ENCODE peak calls at places on chromosomes 1 and 21, in ten cellular contexts. A, W, M, K, D, E, V, Y, X and R are unnamed samples.

GRCh38 chr1:3247521-3248031 is 178.6 kb downstream of the PRDM16 start:
- DNase-seq in A (peak), W (no peak), M (no peak), K (no peak), D (no peak), E (no peak), V (no peak), Y (no peak), X (no peak), R (no peak)

GRCh38 chr1:25932321-25932720 is 26.1 kb upstream of the STMN1 start:
- DNase-seq in A (no peak), W (no peak), M (no peak), K (no peak), D (no peak), E (no peak), V (no peak), Y (no peak), X (no peak), R (no peak)

GRCh38 chr1:31196685-31197084 is 43.0 kb downstream of the NKAIN1 start:
- DNase-seq in A (peak), W (no peak), M (no peak), K (no peak), D (peak), E (no peak), V (no peak), Y (no peak), X (peak), R (peak)

GRCh38 chr1:116164056-116164889 is 53.1 kb downstream of the MAB21L3 start:
- DNase-seq in A (peak), W (peak), M (no peak), K (no peak), D (no peak), E (peak), V (no peak), Y (no peak), X (no peak), R (no peak)

GRCh38 chr1:44249543-44249942 is 36.3 kb downstream of the DMAP1 start:
- DNase-seq in A (peak), W (peak), M (no peak), K (peak), D (peak), E (no peak), V (no peak), Y (no peak), X (no peak), R (peak)

GRCh38 chr1:12525311-12526181 is 92.5 kb downstream of the DHRS3 start:
- DNase-seq in A (peak), W (no peak), M (no peak), K (no peak), D (peak), E (peak), V (peak), Y (peak), X (no peak), R (peak)

GRCh38 chr1:23169727-23170335 is 1.2 kb upstream of the LUZP1 start:
- DNase-seq in A (peak), W (peak), M (no peak), K (peak), D (peak), E (peak), V (no peak), Y (peak), X (peak), R (peak)

GRCh38 chr1:182603646-182604127 is 502 bp downstream of the RGS16 start:
- DNase-seq in A (no peak), W (no peak), M (no peak), K (no peak), D (peak), E (no peak), V (no peak), Y (no peak), X (no peak), R (no peak)

GRCh38 chr21:36854391-36854790 is 112.1 kb downstream of the HLCS start:
- DNase-seq in A (peak), W (no peak), M (no peak), K (peak), D (peak), E (peak), V (no peak), Y (no peak), X (peak), R (peak)

GRCh38 chr1:222928212-222928611 is 113.4 kb downstream of the DISP1 start:
- DNase-seq in A (peak), W (peak), M (no peak), K (peak), D (peak), E (peak), V (peak), Y (peak), X (peak), R (peak)

GRCh38 chr1:15833842-15834405 is 13.6 kb upstream of the SPEN start:
- DNase-seq in A (no peak), W (no peak), M (no peak), K (no peak), D (no peak), E (no peak), V (no peak), Y (no peak), X (no peak), R (no peak)

GRCh38 chr1:89285715-89286380 is 13.2 kb upstream of the GBP5 start:
- DNase-seq in A (no peak), W (no peak), M (no peak), K (no peak), D (no peak), E (no peak), V (no peak), Y (no peak), X (no peak), R (no peak)

GRCh38 chr1:220786337-220787068 is at the start of gene MTARC1:
- DNase-seq in A (peak), W (peak), M (no peak), K (peak), D (peak), E (peak), V (peak), Y (peak), X (no peak), R (peak)

GRCh38 chr1:173255214-173255813 is 48.2 kb upstream of the TNFSF4 start:
- DNase-seq in A (peak), W (no peak), M (peak), K (peak), D (peak), E (peak), V (no peak), Y (no peak), X (peak), R (peak)

GRCh38 chr1:9291914-9292360 is 757 bp upstream of the SPSB1 start:
- DNase-seq in A (peak), W (peak), M (no peak), K (peak), D (peak), E (peak), V (peak), Y (no peak), X (peak), R (peak)

GRCh38 chr1:208997726-208998312 is 585.7 kb upstream of the CAMK1G start:
- DNase-seq in A (peak), W (no peak), M (no peak), K (no peak), D (peak), E (no peak), V (no peak), Y (no peak), X (no peak), R (peak)

GRCh38 chr1:51624851-51625250 is 8.0 kb downstream of the OSBPL9 start:
- DNase-seq in A (no peak), W (no peak), M (no peak), K (no peak), D (no peak), E (no peak), V (no peak), Y (no peak), X (peak), R (no peak)

GRCh38 chr1:61452354-61452990 is 272.5 kb downstream of the TM2D1 start:
- DNase-seq in A (no peak), W (no peak), M (no peak), K (no peak), D (no peak), E (no peak), V (no peak), Y (no peak), X (peak), R (no peak)

GRCh38 chr1:16199157-16199501 is 13.3 kb downstream of the ARHGEF19 start:
- DNase-seq in A (no peak), W (no peak), M (no peak), K (no peak), D (no peak), E (no peak), V (no peak), Y (no peak), X (no peak), R (no peak)

GRCh38 chr1:162384116-162384515 is 2.6 kb downstream of the C1orf226 start:
- DNase-seq in A (no peak), W (no peak), M (no peak), K (no peak), D (no peak), E (no peak), V (no peak), Y (no peak), X (no peak), R (no peak)

GRCh38 chr1:2611621-2612437 is 21.0 kb downstream of the MMEL1 start:
- DNase-seq in A (no peak), W (no peak), M (no peak), K (no peak), D (no peak), E (no peak), V (no peak), Y (peak), X (no peak), R (no peak)

GRCh38 chr1:98468111-98468717 is 193.3 kb upstream of the SNX7 start:
- DNase-seq in A (peak), W (no peak), M (peak), K (peak), D (peak), E (no peak), V (no peak), Y (no peak), X (peak), R (peak)

GRCh38 chr1:76176020-76176419 is 101.5 kb downstream of the ST6GALNAC3 start:
- DNase-seq in A (no peak), W (no peak), M (no peak), K (no peak), D (no peak), E (no peak), V (no peak), Y (no peak), X (no peak), R (no peak)

GRCh38 chr1:40898434-40898900 is 36.3 kb upstream of the CITED4 start:
- DNase-seq in A (peak), W (no peak), M (no peak), K (no peak), D (no peak), E (no peak), V (peak), Y (peak), X (peak), R (peak)

GRCh38 chr1:79323240-79324025 is 316.9 kb upstream of the ADGRL4 start:
- DNase-seq in A (peak), W (no peak), M (peak), K (no peak), D (peak), E (no peak), V (no peak), Y (no peak), X (peak), R (peak)

DNA sequence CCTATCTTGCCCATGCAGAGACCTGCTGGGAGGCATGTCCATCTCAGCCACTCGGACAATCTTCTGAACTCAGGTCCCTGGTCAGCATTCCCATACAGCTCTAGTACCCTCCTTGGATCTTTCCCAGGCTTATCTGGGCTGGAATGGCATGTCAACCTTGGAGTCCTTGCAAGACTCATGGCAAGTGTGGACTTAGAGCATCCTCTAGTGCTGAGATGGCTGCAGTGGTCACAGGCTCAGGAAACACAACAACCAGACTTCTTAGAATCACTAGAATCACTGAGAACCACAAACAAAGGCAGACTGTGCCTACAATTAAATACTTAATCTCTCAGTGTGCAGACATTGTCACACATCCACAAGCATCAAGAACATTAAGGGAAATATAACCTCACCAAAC is 73.1 kb upstream of the TSHB start:
- DNase-seq in A (no peak), W (no peak), M (no peak), K (no peak), D (peak), E (no peak), V (no peak), Y (no peak), X (no peak), R (peak)
- TF ChIP-seq CTCF in A (no peak), W (no peak), M (peak), K (peak), D (peak), E (no peak), V (no peak), Y (no peak), X (peak), R (peak)

GRCh38 chr1:156465747-156466365 is 34.7 kb downstream of the MEF2D start:
- DNase-seq in A (peak), W (no peak), M (no peak), K (no peak), D (no peak), E (no peak), V (no peak), Y (no peak), X (no peak), R (peak)
- TF ChIP-seq CTCF in A (peak), W (peak), M (peak), K (peak), D (no peak), E (no peak), V (no peak), Y (no peak), X (peak), R (peak)

DNA sequence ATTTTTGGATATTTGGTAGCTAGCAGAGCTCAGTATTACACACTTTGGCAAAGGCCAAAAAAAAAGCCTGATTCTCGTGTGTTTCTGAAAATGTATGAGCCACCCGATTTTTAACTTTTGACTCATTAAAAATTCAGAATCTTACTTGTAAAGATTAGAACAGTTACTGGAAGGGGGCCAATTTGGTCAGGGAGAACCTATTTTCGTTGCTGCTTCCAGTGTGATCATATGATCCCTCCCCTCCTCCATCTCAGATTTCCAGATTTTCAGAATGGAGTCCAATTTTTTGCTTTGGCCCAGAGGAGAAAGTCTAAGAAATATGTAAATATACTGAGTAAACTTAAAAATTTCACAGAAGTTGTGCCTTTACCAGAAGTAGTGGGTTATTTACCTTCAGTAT is 3.2 kb upstream of the OR2AK2 start:
- DNase-seq in A (no peak), W (no peak), M (no peak), K (no peak), D (no peak), E (no peak), V (no peak), Y (no peak), X (no peak), R (no peak)
- TF ChIP-seq CTCF in A (no peak), W (no peak), M (no peak), K (no peak), D (no peak), E (no peak), V (no peak), Y (no peak), X (no peak), R (no peak)

GRCh38 chr1:112296908-112297307 is 99.1 kb upstream of the CTTNBP2NL start:
- DNase-seq in A (no peak), W (no peak), M (peak), K (no peak), D (no peak), E (no peak), V (no peak), Y (no peak), X (peak), R (no peak)

GRCh38 chr1:112297536-112297935 is 98.5 kb upstream of the CTTNBP2NL start:
- DNase-seq in A (no peak), W (no peak), M (no peak), K (no peak), D (no peak), E (no peak), V (no peak), Y (no peak), X (peak), R (peak)

GRCh38 chr1:112304151-112304550 is 91.9 kb upstream of the CTTNBP2NL start:
- DNase-seq in A (no peak), W (no peak), M (no peak), K (no peak), D (no peak), E (no peak), V (no peak), Y (no peak), X (no peak), R (no peak)

DNA sequence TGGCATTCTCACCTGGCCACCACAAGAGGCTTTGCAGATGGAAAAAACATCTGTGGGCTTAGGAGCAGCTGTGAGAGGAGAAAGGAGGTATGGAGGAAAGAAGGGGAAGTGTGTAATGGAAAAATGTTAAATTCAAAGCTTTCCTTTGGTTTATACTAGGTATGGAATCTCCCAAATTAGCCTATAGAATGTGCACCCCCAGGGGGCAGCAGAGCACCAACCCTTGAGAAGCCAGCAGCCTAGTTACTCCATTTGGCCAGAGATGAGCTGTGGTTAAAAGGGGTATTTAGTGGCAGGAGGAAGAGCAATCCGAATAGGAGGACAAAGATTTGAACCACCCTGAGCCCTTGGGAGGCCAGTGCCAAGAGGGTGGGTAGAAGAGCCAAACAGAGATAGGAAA is 97.5 kb upstream of the CTTNBP2NL start:
- DNase-seq in A (peak), W (no peak), M (peak), K (peak), D (peak), E (peak), V (peak), Y (peak), X (peak), R (peak)
- TF ChIP-seq CTCF in A (peak), W (peak), M (peak), K (peak), D (peak), E (peak), V (peak), Y (peak), X (peak), R (peak)